ENCODE peak calls at places on chromosomes 5 and 9, in five cellular contexts. S is sigmoid colon, L is ovary, J is heart left ventricle, I is uterus. Q is an unnamed sample.

GRCh38 chr5:56612759-56613158 is 202.6 kb upstream of the MAP3K1 start:
- DNase-seq in J (no peak), S (no peak), L (no peak), I (no peak), Q (no peak)

GRCh38 chr5:96823900-96824351 is 16.2 kb upstream of the ERAP1 start:
- DNase-seq in I (no peak), J (no peak), L (no peak), S (no peak), Q (no peak)

GRCh38 chr5:108295588-108296368 is 86.1 kb downstream of the FBXL17 start:
- DNase-seq in I (no peak), S (no peak), L (no peak), J (no peak), Q (no peak)

GRCh38 chr9:108704156-108704852 is 151.5 kb downstream of the ACTL7B start:
- DNase-seq in J (no peak), L (no peak), S (no peak), I (no peak), Q (no peak)

GRCh38 chr5:4208996-4209395 is 613.4 kb downstream of the IRX1 start:
- DNase-seq in I (no peak), S (no peak), J (no peak), L (no peak), Q (no peak)

GRCh38 chr9:19231126-19232035 is 888 bp downstream of the DENND4C start:
- DNase-seq in S (peak), I (peak), J (no peak), L (no peak), Q (no peak)

GRCh38 chr9:116641292-116642059 is 45.6 kb upstream of the TRIM32 start:
- DNase-seq in I (no peak), S (no peak), L (no peak), J (no peak), Q (no peak)

GRCh38 chr5:107869459-107870115 is 198.8 kb upstream of the EFNA5 start:
- DNase-seq in J (no peak), L (no peak), S (no peak), I (no peak), Q (no peak)

GRCh38 chr5:133896873-133897272 is 71.6 kb downstream of the C5orf15 start:
- DNase-seq in I (no peak), L (no peak), J (no peak), S (no peak), Q (no peak)

GRCh38 chr9:33506626-33507370 is 17.3 kb upstream of the ANKRD18B start:
- DNase-seq in I (no peak), S (no peak), J (no peak), L (no peak), Q (no peak)

GRCh38 chr9:128218518-128219389 is 15.6 kb downstream of the DNM1 start:
- DNase-seq in J (peak), I (peak), L (peak), S (peak), Q (peak)
- TF ChIP-seq POLR2A in J (peak), I (no peak), L (no peak), S (no peak), Q (no peak)

GRCh38 chr5:59683311-59683710 is 210.2 kb downstream of the PDE4D start:
- DNase-seq in L (no peak), J (no peak), I (no peak), S (no peak), Q (no peak)

GRCh38 chr5:59685131-59685530 is 208.4 kb downstream of the PDE4D start:
- DNase-seq in L (no peak), I (no peak), S (no peak), J (no peak), Q (no peak)

GRCh38 chr5:59685806-59686205 is 207.7 kb downstream of the PDE4D start:
- DNase-seq in S (no peak), J (no peak), L (no peak), I (no peak), Q (no peak)

GRCh38 chr5:59684388-59685003 is 209.0 kb downstream of the PDE4D start:
- DNase-seq in L (no peak), J (no peak), S (no peak), I (no peak), Q (no peak)

GRCh38 chr5:59682542-59682941 is 211.0 kb downstream of the PDE4D start:
- DNase-seq in S (no peak), J (no peak), L (no peak), I (no peak), Q (no peak)
- H3K4me3 ChIP-seq in S (no peak), J (no peak), L (no peak), I (no peak), Q (no peak)

GRCh38 chr9:129972816-129973215 is 70.2 kb downstream of the FNBP1 start:
- DNase-seq in S (peak), L (no peak), I (no peak), J (no peak), Q (no peak)
- TF ChIP-seq POLR2A in S (no peak), L (no peak), I (no peak), J (no peak), Q (no peak)

DNA sequence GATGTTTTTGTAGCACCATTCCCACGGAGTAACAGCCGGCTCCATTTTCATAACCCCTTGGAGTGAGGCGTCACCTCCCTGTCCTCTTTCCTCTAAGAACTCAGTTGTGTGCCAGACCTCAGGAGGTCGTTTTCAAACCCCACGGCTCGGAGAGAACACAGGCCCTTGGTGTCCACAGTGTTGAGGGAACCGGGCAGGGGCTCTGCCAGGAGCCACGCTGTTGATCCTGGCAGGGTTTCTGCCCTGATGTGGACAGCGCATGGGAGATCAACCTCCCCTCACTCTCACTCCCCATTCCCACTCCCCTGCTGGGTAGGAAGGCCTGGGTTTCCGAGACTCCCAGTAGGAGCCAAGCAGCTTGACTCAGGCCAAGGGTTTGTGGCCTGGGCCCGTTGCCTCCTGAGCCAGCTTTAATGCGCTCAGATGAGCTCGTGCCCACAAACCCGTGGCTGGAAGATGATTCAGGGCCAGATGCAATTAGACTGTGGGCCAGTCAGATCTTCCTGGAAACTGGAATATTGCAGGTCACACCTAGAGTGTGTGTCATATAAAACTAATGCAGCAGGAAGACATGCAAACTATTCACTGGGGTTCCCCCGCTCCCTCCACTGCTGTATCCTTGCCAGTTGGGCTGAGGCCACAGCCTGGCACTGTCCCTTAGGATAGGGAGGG is 133.4 kb downstream of the SLC12A2 start:
- DNase-seq in S (no peak), L (no peak), I (no peak), J (peak), Q (no peak)
- H3K4me3 ChIP-seq in S (no peak), L (no peak), I (no peak), J (no peak), Q (no peak)

DNA sequence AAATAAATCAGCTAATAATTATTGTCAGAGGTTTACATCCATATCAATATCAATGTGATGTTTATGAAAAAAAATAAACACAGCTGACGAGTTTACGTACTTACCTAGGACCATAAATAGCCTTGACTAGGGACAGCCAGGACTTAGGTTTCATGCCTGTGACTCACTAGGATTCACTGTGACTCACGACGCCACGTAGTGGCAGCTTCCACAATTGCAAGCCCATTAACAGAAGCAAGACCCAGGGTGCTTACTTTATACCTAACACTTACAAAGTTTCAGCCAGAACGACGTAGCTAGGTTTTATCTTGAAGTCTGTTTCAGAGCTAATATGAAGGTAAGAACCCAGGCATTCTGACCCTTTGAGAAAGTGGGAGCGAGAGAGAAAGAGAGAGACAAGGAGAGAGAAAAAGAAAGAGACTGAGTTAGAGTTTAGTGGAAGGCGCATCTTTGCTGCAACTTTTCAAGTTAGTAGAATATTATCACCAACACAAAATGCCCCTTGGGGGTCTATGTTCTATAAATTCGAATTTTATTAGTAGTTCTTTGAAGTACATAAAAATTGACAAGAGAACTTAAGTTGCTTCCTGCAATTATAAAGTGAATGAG is 191.2 kb downstream of the GNA14 start:
- DNase-seq in J (peak), I (peak), L (peak), S (peak), Q (peak)
- TF ChIP-seq POLR2A in J (no peak), I (no peak), L (no peak), S (no peak), Q (no peak)

GRCh38 chr9:6383551-6384225 is 29.3 kb upstream of the UHRF2 start:
- DNase-seq in J (no peak), S (no peak), L (no peak), I (no peak), Q (no peak)
- H3K4me3 ChIP-seq in J (no peak), S (no peak), L (no peak), I (no peak), Q (no peak)

GRCh38 chr5:523658-524441 is 399 bp downstream of the SLC9A3 start:
- DNase-seq in S (no peak), I (no peak), J (no peak), L (no peak), Q (no peak)
- TF ChIP-seq POLR2A in S (no peak), I (no peak), J (no peak), L (no peak), Q (no peak)

GRCh38 chr9:135076143-135076875 is 11.2 kb upstream of the OLFM1 start:
- DNase-seq in L (no peak), S (peak), I (no peak), J (peak), Q (no peak)
- H3K4me3 ChIP-seq in L (peak), S (peak), I (peak), J (peak), Q (peak)

GRCh38 chr5:33937017-33937699 is 972 bp downstream of the RXFP3 start:
- DNase-seq in S (no peak), I (no peak), J (no peak), L (no peak), Q (no peak)

GRCh38 chr5:33939863-33940262 is 3.7 kb downstream of the RXFP3 start:
- DNase-seq in S (no peak), I (no peak), J (no peak), L (no peak), Q (no peak)

GRCh38 chr5:33938881-33939280 is 2.7 kb downstream of the RXFP3 start:
- DNase-seq in L (no peak), J (no peak), S (no peak), I (no peak), Q (no peak)

GRCh38 chr5:33937700-33938506 is 1.7 kb downstream of the RXFP3 start:
- DNase-seq in J (no peak), I (no peak), S (no peak), L (no peak), Q (no peak)

GRCh38 chr5:33938507-33938796 is 2.3 kb downstream of the RXFP3 start:
- DNase-seq in L (no peak), J (no peak), I (no peak), S (no peak), Q (no peak)
- TF ChIP-seq POLR2A in L (no peak), J (no peak), I (no peak), S (no peak), Q (no peak)